ENCODE peak calls at places on chromosomes 12 and 14, in five cellular contexts. E is fibroblast of lung, U is mesendoderm, H is neural progenitor cell, D is SK-N-SH. M is an unnamed sample.

GRCh38 chr12:31959701-31960391 is 631 bp downstream of the RESF1 start:
- DNase-seq in E (peak; percentile 65), U (peak; percentile 63), H (peak; percentile 57), D (peak; percentile 81), M (peak; percentile 83)

GRCh38 chr12:108825205-108825950 is 32.0 kb downstream of the SSH1 start:
- DNase-seq in E (peak; percentile 79), U (no peak), H (no peak), D (no peak), M (peak; percentile 57)

GRCh38 chr12:66354291-66354690 is 52.0 kb downstream of the HELB start:
- DNase-seq in E (peak; percentile 45), U (no peak), H (no peak), D (no peak), M (no peak)

GRCh38 chr12:132638541-132639408 is 20.2 kb downstream of the P2RX2 start:
- DNase-seq in E (peak; percentile 29), U (peak; percentile 50), H (peak; percentile 46), D (peak; percentile 69), M (peak; percentile 47)

GRCh38 chr14:97298331-97298730 is 501.1 kb downstream of the VRK1 start:
- DNase-seq in E (no peak), U (peak; percentile 35), H (peak; percentile 30), D (peak; percentile 4), M (no peak)

GRCh38 chr14:69086537-69086936 is 66.4 kb downstream of the DCAF5 start:
- DNase-seq in E (no peak), U (no peak), H (no peak), D (no peak), M (no peak)

GRCh38 chr12:38279756-38280155 is 36.8 kb upstream of the ALG10B start:
- DNase-seq in E (no peak), U (no peak), H (no peak), D (no peak), M (no peak)

GRCh38 chr12:90622431-90622830 is 332.5 kb downstream of the CCER1 start:
- DNase-seq in E (peak; percentile 37), U (peak; percentile 7), H (no peak), D (no peak), M (peak; percentile 72)

GRCh38 chr14:102183922-102184677 is 44.4 kb downstream of the WDR20 start:
- DNase-seq in E (no peak), U (no peak), H (peak; percentile 19), D (no peak), M (no peak)

GRCh38 chr12:122028601-122029560 is 7.2 kb downstream of the BCL7A start:
- DNase-seq in E (no peak), U (no peak), H (no peak), D (no peak), M (no peak)

GRCh38 chr12:112031472-112031871 is 18.2 kb downstream of the ERP29 start:
- DNase-seq in E (no peak), U (no peak), H (no peak), D (no peak), M (no peak)

DNA sequence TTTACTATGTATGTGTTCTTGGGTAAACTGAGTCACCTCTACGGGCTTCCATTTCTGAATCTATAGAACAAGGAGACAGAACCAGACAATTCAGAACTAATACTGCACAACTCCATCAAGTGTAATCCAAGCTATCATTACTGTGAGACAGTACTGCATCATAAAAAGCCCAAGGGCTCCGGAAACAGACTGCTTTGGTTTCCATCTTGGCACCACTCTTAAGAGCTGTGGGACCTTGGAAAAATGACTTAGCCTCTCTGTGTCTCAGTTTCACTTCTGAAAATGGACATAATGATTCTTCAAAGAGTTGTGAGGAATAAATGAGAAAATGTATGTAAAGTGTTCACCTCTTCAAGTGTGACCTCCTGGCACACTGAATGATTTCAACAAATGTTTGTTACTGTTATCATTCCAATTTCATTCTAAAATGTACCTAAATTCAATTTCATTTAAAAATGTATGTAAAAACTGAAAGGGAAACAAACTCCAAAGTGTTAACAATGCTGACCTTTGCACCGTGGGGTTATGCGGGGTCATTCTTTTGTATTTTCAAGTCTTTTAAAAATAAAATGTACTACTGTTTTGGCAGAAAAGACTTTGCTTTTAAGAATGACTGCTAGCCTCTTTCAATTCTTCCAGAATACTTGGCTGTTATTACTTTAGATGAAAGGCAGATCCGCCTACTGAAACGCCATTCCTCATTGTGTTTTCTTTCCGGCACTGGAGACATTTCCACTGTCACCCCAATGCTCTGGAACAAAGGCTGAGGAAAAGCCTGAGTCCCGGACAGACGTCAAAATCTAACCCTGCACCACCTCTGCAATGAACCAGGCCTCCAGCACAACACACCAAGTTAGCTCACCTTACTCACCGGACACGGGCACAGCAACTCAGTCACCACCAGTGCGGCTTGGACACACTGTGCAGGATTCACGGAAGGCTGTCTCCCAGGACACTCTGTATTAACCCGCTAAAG is 62.8 kb downstream of the TMCC3 start:
- DNase-seq in E (no peak), U (no peak), H (peak; percentile 9), D (no peak), M (no peak)
- H3K4me3 ChIP-seq in E (no peak overlapping the region), U (no peak overlapping the region), H (no peak overlapping the region), D (no peak overlapping the region), M (no peak overlapping the region)

DNA sequence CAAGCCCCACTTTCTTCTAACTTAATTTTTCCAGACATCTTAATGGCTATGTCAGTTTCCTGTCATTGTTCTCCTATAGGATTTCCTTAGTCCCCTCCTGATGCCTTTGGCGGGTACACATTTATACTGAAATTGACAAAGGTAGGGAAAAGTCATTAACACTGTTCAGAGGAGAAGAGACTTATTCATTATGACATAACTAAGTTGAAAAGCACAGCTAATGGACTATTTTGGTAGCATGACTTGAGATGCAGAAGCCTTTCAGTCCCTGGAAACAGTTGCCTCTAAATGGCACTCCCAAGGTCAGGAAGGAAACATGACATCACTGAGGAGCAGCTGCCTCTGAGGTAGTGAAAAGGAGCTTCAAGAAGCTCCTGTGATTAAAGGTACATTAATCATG is 317.5 kb upstream of the KITLG start:
- DNase-seq in E (peak; percentile 59), U (peak; percentile 18), H (no peak), D (no peak), M (peak; percentile 13)
- H3K9ac ChIP-seq in E (no peak overlapping the region), U (no peak overlapping the region), H (no peak overlapping the region), D (no peak overlapping the region), M (no peak overlapping the region)

GRCh38 chr12:58097741-58098140 is 156.4 kb downstream of the ATP23 start:
- DNase-seq in E (no peak), U (peak; percentile 21), H (no peak), D (no peak), M (no peak)
- H3K4me1 ChIP-seq in E (no peaks in the 10 kb centered on the region), U (no peaks in the 10 kb centered on the region), H (no peaks in the 10 kb centered on the region), D (no peaks in the 10 kb centered on the region), M (no peaks in the 10 kb centered on the region)

GRCh38 chr12:69469854-69470188 is 367 bp upstream of the FRS2 start:
- DNase-seq in E (no peak), U (no peak), H (no peak), D (no peak), M (no peak)

GRCh38 chr12:69471667-69472385 is 1.6 kb downstream of the FRS2 start:
- DNase-seq in E (peak; percentile 44), U (no peak), H (no peak), D (no peak), M (no peak)

GRCh38 chr12:69468237-69469026 is 1.8 kb upstream of the FRS2 start:
- DNase-seq in E (peak; percentile 50), U (peak; percentile 64), H (no peak), D (no peak), M (no peak)

GRCh38 chr12:69473229-69473628 is 3.0 kb downstream of the FRS2 start:
- DNase-seq in E (no peak), U (no peak), H (no peak), D (no peak), M (no peak)

DNA sequence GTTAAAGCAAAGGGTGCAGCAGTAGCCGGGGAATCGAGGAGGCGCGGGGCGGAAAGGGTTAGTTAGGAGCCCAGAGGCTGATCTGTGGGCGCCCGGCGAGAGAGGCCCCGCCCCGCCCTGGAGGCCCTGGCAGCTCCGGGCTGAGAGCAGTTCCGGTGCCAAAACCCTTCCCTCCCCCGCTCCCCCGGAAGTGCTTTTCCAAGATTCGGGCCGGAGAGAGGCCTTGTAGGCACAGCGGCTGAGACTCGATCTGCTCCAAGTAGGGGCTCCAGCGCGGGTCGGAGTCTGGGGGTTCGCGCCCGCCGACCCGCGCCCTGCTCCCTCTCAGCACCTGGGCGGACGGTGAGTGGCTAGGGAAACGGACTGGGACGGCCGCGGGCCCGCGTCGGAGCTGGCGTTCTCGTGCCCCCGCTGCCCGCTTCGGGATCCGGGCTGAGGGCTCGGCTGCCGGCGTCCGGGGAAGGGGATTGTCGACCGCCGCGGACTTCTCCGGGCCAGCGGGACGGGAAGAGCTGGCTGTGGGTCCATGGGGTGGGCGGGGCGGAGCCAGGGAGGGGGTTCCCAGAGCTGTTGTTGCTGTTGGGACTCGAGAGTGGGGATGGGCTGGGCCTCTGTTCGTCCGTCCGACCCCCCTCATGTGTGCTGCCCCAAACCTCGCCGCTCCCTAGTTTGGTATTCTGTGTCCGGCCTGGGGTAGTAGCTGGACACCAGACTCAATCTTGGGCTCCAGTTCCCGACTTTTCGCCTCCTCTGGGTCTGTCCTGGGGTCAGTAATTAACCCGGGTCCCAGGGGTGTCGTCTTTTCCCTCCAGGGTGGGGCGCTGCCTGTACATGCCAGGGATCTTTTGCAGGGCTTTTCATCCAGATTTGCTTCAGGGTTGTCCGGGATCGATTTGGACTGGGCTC is at the start of gene FRS2:
- DNase-seq in E (peak; percentile 89), U (peak; percentile 97), H (peak; percentile 96), D (peak; percentile 97), M (peak; percentile 96)
- H3K4me3 ChIP-seq in E (peak within 1 kb of the TSS; percentile 85), U (peak within 1 kb of the TSS; percentile 95), H (peak within 1 kb of the TSS; percentile 74), D (peak within 1 kb of the TSS; percentile 74), M (peak within 1 kb of the TSS; percentile 98)

GRCh38 chr14:99822800-99823455 is 29.7 kb downstream of the EML1 start:
- DNase-seq in E (no peak), U (no peak), H (no peak), D (no peak), M (no peak)
- H3K9ac ChIP-seq in E (no peak overlapping the region), U (no peak overlapping the region), H (no peak overlapping the region), D (no peak overlapping the region), M (no peak overlapping the region)